ENCODE peak calls at places on chromosome 1, in ten cellular contexts. I is K562, B is psoas muscle, R is fibroblast of lung, X is tibial artery, W is hepatocyte, O is transverse colon, V is AG04450, S is ascending aorta, H is NB4. G is an unnamed sample.

GRCh38 chr1:228106800-228107054 is 2.4 kb downstream of the MRPL55 start:
- DNase-seq in I (no peak), B (no peak), R (no peak), X (no peak), W (no peak), O (no peak), V (no peak), S (no peak), H (no peak), G (no peak)

GRCh38 chr1:117093091-117093534 is 28.4 kb downstream of the TRIM45 start:
- DNase-seq in I (peak), B (peak), R (peak), X (peak), W (peak), O (peak), V (peak), S (peak), H (no peak), G (peak)

GRCh38 chr1:232472485-232473041 is 157.4 kb downstream of the SIPA1L2 start:
- DNase-seq in I (no peak), B (no peak), R (peak), X (no peak), W (no peak), O (no peak), V (peak), S (no peak), H (no peak), G (peak)

GRCh38 chr1:226710501-226710900 is 28.6 kb downstream of the ITPKB start:
- DNase-seq in I (no peak), B (no peak), R (no peak), X (no peak), W (no peak), O (no peak), V (no peak), S (no peak), H (no peak), G (no peak)

GRCh38 chr1:12078938-12079861 is 16.1 kb downstream of the TNFRSF8 start:
- DNase-seq in I (peak), B (no peak), R (peak), X (no peak), W (peak), O (no peak), V (peak), S (no peak), H (peak), G (peak)

GRCh38 chr1:26077524-26077923 is 10.1 kb upstream of the TRIM63 start:
- DNase-seq in I (no peak), B (no peak), R (no peak), X (no peak), W (no peak), O (no peak), V (no peak), S (no peak), H (no peak), G (no peak)

GRCh38 chr1:171743014-171743870 is 1.4 kb upstream of the VAMP4 start:
- DNase-seq in I (no peak), B (no peak), R (peak), X (no peak), W (peak), O (peak), V (peak), S (no peak), H (no peak), G (peak)

GRCh38 chr1:61079276-61079897 is 3.0 kb upstream of the NFIA start:
- DNase-seq in I (no peak), B (no peak), R (no peak), X (no peak), W (peak), O (peak), V (no peak), S (no peak), H (no peak), G (no peak)

GRCh38 chr1:232372431-232373225 is 257.3 kb downstream of the SIPA1L2 start:
- DNase-seq in I (no peak), B (no peak), R (no peak), X (no peak), W (no peak), O (no peak), V (no peak), S (no peak), H (no peak), G (no peak)

GRCh38 chr1:234072793-234073192 is 168.3 kb downstream of the SLC35F3 start:
- DNase-seq in I (no peak), B (no peak), R (no peak), X (no peak), W (no peak), O (no peak), V (no peak), S (no peak), H (no peak), G (no peak)

GRCh38 chr1:10663668-10664035 is 132.8 kb downstream of the CASZ1 start:
- DNase-seq in I (no peak), B (peak), R (peak), X (peak), W (peak), O (peak), V (no peak), S (peak), H (no peak), G (no peak)

GRCh38 chr1:210617306-210617705 is 288.6 kb downstream of the HHAT start:
- DNase-seq in I (no peak), B (no peak), R (no peak), X (no peak), W (no peak), O (no peak), V (no peak), S (no peak), H (no peak), G (no peak)

GRCh38 chr1:31796707-31797106 is 19.1 kb downstream of the SPOCD1 start:
- DNase-seq in I (no peak), B (no peak), R (peak), X (peak), W (no peak), O (peak), V (no peak), S (no peak), H (no peak), G (no peak)

GRCh38 chr1:154400381-154400801 is 4.8 kb upstream of the IL6R start:
- DNase-seq in I (no peak), B (no peak), R (no peak), X (no peak), W (no peak), O (no peak), V (no peak), S (no peak), H (peak), G (no peak)

GRCh38 chr1:228463009-228463558 is 24.1 kb upstream of the RNF187 start:
- DNase-seq in I (no peak), B (no peak), R (no peak), X (no peak), W (no peak), O (no peak), V (no peak), S (no peak), H (no peak), G (no peak)

GRCh38 chr1:15272782-15273127 is 25.7 kb downstream of the FHAD1 start:
- DNase-seq in I (no peak), B (no peak), R (no peak), X (no peak), W (no peak), O (no peak), V (no peak), S (no peak), H (no peak), G (no peak)
- TF ChIP-seq CTCF in I (no peak), B (no peak), R (no peak), X (no peak), W (no peak), O (no peak), V (no peak), S (no peak), H (no peak), G (no peak)

GRCh38 chr1:91948097-91948496 is 1.1 kb upstream of the BRDT start:
- DNase-seq in I (no peak), B (no peak), R (no peak), X (no peak), W (no peak), O (no peak), V (no peak), S (no peak), H (no peak), G (no peak)
- H3K4me3 ChIP-seq in I (no peak), B (no peak), R (no peak), X (no peak), W (no peak), O (no peak), V (no peak), S (no peak), H (no peak), G (no peak)

DNA sequence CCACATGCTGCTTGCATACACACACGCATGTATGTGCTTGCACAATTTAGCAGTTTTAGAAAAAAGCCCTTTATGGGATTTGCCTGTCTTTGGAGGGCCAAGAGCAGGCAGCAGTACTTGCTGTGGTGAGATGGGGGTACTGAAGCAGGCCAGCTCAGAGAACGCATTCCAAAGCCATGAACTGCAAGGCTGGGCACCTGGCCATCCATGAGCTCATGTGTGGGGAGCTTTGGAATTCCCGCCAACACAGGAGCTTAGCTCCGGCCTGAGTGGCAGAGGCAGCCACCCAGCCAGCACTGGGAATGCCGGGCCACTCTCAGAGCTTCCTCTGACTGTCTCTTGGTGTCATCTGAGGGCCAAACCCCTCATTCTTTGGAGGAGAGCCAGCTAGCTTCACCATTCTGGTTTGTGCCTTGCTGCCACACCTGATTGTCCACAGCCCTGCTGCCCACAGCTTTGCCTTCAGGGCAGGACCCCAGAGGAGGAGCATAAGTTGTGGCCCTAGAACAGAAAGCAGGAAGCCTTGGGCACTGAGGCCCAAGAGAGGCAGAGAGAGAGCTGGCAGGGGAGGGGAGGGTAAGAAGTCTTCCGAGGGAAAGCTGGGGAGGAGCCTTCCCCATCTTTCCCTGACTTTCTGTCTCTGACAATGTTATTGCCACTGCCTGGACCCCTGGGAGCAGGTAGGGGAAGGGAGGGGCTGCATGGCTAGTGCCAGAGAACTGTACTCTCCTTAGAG is 92.1 kb upstream of the POU3F1 start:
- DNase-seq in I (no peak), B (peak), R (peak), X (peak), W (peak), O (peak), V (peak), S (peak), H (no peak), G (peak)
- TF ChIP-seq CTCF in I (no peak), B (peak), R (peak), X (peak), W (no peak), O (peak), V (peak), S (peak), H (no peak), G (peak)

DNA sequence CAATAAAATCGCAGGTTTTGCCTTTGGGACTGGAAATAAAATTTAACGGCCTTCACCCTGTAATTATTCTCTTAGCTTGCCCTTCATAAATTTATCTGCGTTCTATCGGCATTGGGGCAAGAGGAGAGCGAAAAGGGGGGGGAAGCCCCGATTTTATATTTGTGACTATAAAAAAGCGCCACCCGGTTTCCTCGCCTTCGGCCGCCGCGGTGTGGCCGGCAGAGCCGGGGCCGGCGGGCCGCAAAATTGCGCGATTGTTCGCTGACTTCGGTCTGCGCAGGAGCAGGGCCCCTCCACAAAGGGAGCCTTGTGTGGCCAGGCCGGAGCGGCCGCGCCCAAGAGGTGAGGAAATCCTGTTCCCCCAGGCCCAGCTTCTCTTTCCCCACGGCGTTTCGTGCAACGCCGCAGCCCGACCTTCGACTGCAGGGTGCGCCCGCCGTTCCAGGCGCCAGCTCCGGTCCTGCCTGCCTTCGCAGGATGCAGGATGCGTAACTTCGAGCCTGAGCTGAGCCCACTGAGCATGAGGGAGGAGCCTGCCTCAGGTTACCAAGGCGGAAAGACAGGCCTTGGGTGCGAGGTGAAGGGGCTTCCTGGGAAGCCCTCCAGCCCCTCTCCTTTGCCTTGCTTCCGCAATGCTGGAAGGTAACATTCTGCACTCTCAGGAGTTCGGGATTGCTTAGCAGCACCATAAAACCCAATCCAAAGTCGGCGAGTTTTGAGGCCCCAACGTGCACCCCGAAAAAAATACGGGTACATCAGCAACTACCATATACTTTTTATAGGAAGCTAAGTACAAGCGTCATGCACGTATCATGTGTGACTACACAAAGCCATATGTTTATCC is 4.9 kb upstream of the TBX15 start:
- DNase-seq in I (no peak), B (no peak), R (no peak), X (no peak), W (no peak), O (no peak), V (no peak), S (no peak), H (no peak), G (no peak)
- H3K4me3 ChIP-seq in I (no peak), B (no peak), R (no peak), X (no peak), W (no peak), O (no peak), V (no peak), S (no peak), H (no peak), G (no peak)

GRCh38 chr1:94528826-94529225 is 12.7 kb downstream of the F3 start:
- DNase-seq in I (no peak), B (no peak), R (no peak), X (no peak), W (no peak), O (no peak), V (no peak), S (no peak), H (no peak), G (no peak)

GRCh38 chr1:94532077-94532476 is 9.5 kb downstream of the F3 start:
- DNase-seq in I (no peak), B (no peak), R (no peak), X (no peak), W (no peak), O (no peak), V (no peak), S (no peak), H (no peak), G (no peak)

GRCh38 chr1:94529416-94529815 is 12.1 kb downstream of the F3 start:
- DNase-seq in I (no peak), B (no peak), R (no peak), X (no peak), W (no peak), O (no peak), V (no peak), S (no peak), H (no peak), G (no peak)

GRCh38 chr1:94530373-94530878 is 11.1 kb downstream of the F3 start:
- DNase-seq in I (no peak), B (no peak), R (peak), X (no peak), W (no peak), O (no peak), V (no peak), S (no peak), H (no peak), G (no peak)

GRCh38 chr1:94531664-94532063 is 9.9 kb downstream of the F3 start:
- DNase-seq in I (no peak), B (no peak), R (no peak), X (no peak), W (no peak), O (no peak), V (no peak), S (no peak), H (no peak), G (no peak)
- TF ChIP-seq CTCF in I (no peak), B (no peak), R (no peak), X (no peak), W (no peak), O (no peak), V (no peak), S (no peak), H (no peak), G (no peak)

GRCh38 chr1:151990856-151991198 is 2.8 kb downstream of the S100A10 start:
- DNase-seq in I (no peak), B (no peak), R (peak), X (no peak), W (peak), O (peak), V (no peak), S (no peak), H (no peak), G (peak)
- H3K4me3 ChIP-seq in I (no peak), B (no peak), R (peak), X (no peak), W (peak), O (peak), V (peak), S (peak), H (no peak), G (peak)

G was measured in fibroblast of mammary gland.